ENCODE peak calls at places on chromosome 21, in ten cellular contexts. L is spleen; O is tibial nerve; I is gastrocnemius medialis; D is heart left ventricle; V is transverse colon; A is psoas muscle; Q is IMR-90; T is CD8-positive, alpha-beta T cell; K is esophagus squamous epithelium. J is an unnamed sample.

GRCh38 chr21:36589352-36589971 is 109.5 kb upstream of the SIM2 start:
- DNase-seq in V (peak; percentile 32), I (no peak), D (no peak), Q (peak; percentile 27), T (peak; percentile 7), O (no peak), K (no peak), A (peak; percentile 72), L (no peak), J (no peak)

GRCh38 chr21:31554511-31555022 is 104.9 kb upstream of the SOD1 start:
- DNase-seq in Q (peak; percentile 5), K (no peak), I (no peak), O (no peak), T (no peak), D (no peak), V (no peak), L (no peak), A (no peak), J (no peak)

GRCh38 chr21:43644609-43645008 is 14.7 kb downstream of the HSF2BP start:
- DNase-seq in A (no peak), O (no peak), D (no peak), I (no peak), K (no peak), L (no peak), Q (peak; percentile 67), V (no peak), T (no peak), J (no peak)

GRCh38 chr21:38986460-38987395 is 181.0 kb downstream of the ETS2 start:
- DNase-seq in O (no peak), D (no peak), V (no peak), Q (no peak), K (no peak), L (no peak), I (no peak), T (no peak), A (no peak), J (no peak)

GRCh38 chr21:39386194-39386593 is 37.3 kb upstream of the HMGN1 start:
- DNase-seq in A (peak; percentile 67), T (no peak), O (no peak), K (no peak), I (no peak), D (no peak), L (peak; percentile 79), Q (no peak), V (no peak), J (no peak)

GRCh38 chr21:33212159-33212851 is 17.4 kb upstream of the IFNAR2 start:
- DNase-seq in O (no peak), I (no peak), A (no peak), K (no peak), V (no peak), Q (peak; percentile 83), D (no peak), T (peak; percentile 27), L (no peak), J (no peak)

GRCh38 chr21:31520506-31521163 is 138.9 kb upstream of the SOD1 start:
- DNase-seq in V (no peak), O (no peak), K (no peak), T (no peak), I (no peak), D (no peak), Q (peak; percentile 19), L (no peak), A (no peak), J (no peak)

GRCh38 chr21:43893536-43894205 is 28.6 kb downstream of the AGPAT3 start:
- DNase-seq in V (no peak), A (no peak), D (no peak), O (no peak), T (no peak), Q (no peak), L (peak; percentile 79), I (no peak), K (no peak), J (no peak)

GRCh38 chr21:21737186-21737585 is 739.0 kb downstream of the NCAM2 start:
- DNase-seq in Q (no peak), V (no peak), A (no peak), D (no peak), O (no peak), T (no peak), I (no peak), L (no peak), K (no peak), J (no peak)

GRCh38 chr21:21731626-21732025 is 733.4 kb downstream of the NCAM2 start:
- DNase-seq in T (no peak), I (no peak), V (no peak), K (no peak), D (no peak), L (no peak), Q (no peak), O (no peak), A (no peak), J (no peak)

GRCh38 chr21:21730524-21730923 is 732.3 kb downstream of the NCAM2 start:
- DNase-seq in D (no peak), O (no peak), T (no peak), I (no peak), Q (peak; percentile 32), L (no peak), K (no peak), A (no peak), V (no peak), J (no peak)

DNA sequence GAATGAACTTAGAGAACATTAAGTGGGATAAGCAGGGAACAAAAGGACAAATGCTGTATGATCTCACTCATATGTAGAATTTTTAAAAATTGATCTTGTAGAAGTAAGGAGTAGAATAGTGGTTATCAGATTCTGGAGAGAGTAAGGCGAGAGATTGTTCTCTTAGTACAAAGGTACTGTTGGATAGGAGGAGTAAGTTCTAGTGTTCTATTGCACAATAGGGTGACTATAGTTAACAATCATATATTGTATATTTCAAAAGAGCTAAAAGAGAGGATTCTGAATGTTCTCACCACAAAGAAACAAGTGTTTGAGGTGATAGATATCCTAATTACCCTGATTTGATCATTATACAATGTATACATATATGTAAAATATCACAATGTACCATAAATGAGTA is 735.9 kb downstream of the NCAM2 start:
- DNase-seq in A (no peak), L (no peak), D (no peak), O (no peak), I (no peak), K (no peak), Q (no peak), V (no peak), T (no peak), J (no peak)
- TF ChIP-seq CTCF in A (no peak), L (no peak), D (no peak), O (no peak), I (no peak), K (no peak), Q (no peak), V (no peak), T (no peak), J (no peak)

DNA sequence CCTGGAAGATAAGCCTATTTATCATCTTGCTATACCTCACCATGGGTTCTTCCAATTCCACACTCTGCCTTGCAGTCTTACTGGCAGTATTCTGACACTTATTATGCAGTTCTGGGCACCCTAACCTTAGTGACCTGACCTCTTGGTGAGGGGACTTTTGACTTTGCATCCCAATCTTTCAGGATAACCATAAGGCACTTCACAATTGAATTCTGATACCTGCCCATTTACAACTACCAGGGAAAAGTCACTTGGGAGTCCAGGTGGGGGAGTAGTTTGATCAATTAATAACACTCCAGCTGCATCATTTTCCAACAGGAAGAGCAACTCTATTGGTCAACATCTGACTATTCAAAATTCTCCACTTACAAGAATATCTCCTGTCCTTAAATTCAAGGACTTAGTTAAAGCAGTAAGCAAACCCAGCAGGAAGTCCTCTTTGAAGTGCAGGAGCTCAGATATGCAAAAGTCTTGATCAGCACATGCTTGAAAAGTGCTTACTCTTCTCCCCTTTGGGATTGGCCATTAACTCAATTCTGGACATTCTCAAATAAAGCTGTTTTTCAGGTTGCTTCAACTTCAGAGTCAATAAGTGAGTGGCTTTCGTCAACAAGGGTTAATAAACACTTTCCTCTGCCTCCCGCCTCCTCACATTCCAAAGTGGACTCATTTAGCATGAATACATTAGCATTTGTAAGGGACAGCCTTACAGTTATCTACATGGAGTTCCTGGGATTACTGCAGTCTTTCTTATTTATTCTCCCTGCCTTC is 177.4 kb upstream of the NRIP1 start:
- DNase-seq in I (no peak), Q (no peak), D (no peak), L (no peak), V (no peak), K (no peak), T (no peak), O (no peak), A (no peak), J (no peak)
- H3K4me1 ChIP-seq in I (no peaks in the 10 kb centered on the region), Q (no peaks in the 10 kb centered on the region), D (no peaks in the 10 kb centered on the region), L (no peaks in the 10 kb centered on the region), V (no peaks in the 10 kb centered on the region), K (no peaks in the 10 kb centered on the region), T (no peaks in the 10 kb centered on the region), O (peaks cover 15% of the 10 kb centered on the region), A (no peaks in the 10 kb centered on the region), J (no peaks in the 10 kb centered on the region)

DNA sequence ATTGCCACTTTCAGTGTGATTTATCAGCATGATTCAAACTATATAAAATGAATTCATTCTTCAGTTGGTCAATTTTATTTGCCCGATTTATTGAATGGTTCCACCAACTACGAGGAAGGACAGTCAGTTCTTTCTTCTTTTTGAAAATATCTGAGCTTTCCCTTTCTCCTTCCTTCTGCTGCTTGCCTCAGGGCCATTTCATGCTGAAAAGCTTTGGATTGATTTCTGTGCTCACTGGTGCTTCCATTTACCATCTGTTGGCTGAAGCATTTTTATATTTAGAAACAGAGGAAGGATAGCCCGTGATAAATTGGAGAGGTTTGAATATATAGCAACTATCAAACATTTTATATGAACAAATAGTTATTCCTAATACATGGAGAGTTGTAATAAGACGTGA is 68.9 kb upstream of the ADAMTS5 start:
- DNase-seq in L (no peak), K (no peak), I (no peak), A (no peak), Q (no peak), T (no peak), D (no peak), O (no peak), V (no peak), J (no peak)
- H3K4me3 ChIP-seq in L (no peak overlapping the region), K (no peak overlapping the region), I (no peak overlapping the region), A (no peak overlapping the region), Q (no peak overlapping the region), T (no peak overlapping the region), D (no peak overlapping the region), O (no peak overlapping the region), V (no peak overlapping the region), J (no peak overlapping the region)

GRCh38 chr21:37871121-37871862 is 45.0 kb downstream of the KCNJ6 start:
- DNase-seq in D (no peak), Q (peak; percentile 91), O (no peak), L (no peak), I (no peak), A (no peak), K (no peak), T (no peak), V (no peak), J (no peak)

GRCh38 chr21:37874904-37875780 is 41.1 kb downstream of the KCNJ6 start:
- DNase-seq in Q (no peak), O (no peak), T (no peak), V (no peak), A (no peak), D (no peak), K (no peak), I (no peak), L (no peak), J (no peak)

GRCh38 chr21:37870229-37870628 is 46.0 kb downstream of the KCNJ6 start:
- DNase-seq in L (no peak), A (no peak), K (no peak), T (no peak), V (no peak), D (no peak), Q (no peak), I (no peak), O (no peak), J (no peak)

GRCh38 chr21:37874481-37874880 is 41.8 kb downstream of the KCNJ6 start:
- DNase-seq in O (no peak), D (no peak), A (no peak), I (no peak), T (no peak), V (no peak), Q (no peak), L (no peak), K (no peak), J (no peak)

GRCh38 chr21:37873655-37874054 is 42.6 kb downstream of the KCNJ6 start:
- DNase-seq in K (no peak), T (no peak), V (no peak), Q (peak; percentile 43), O (no peak), D (no peak), I (no peak), A (no peak), L (no peak), J (no peak)
- TF ChIP-seq CTCF in K (no peak), T (no peak), V (peak; percentile 15), Q (peak; percentile 41), O (no peak), D (no peak), I (no peak), A (no peak), L (no peak), J (no peak)

J was measured in prostate gland.